ENCODE peak calls at places on chromosome 17, in four cellular contexts. One of them, this sample, is unnamed.

GRCh38 chr17:824372-824771 is 42.2 kb downstream of the MRM3 start:
- DNase-seq in AG10803: no peak
- DNase-seq in kidney epithelial cell: no peak
- DNase-seq in NCI-H1092 treated with DMSO at 0.1 percent for 48 hours: no peak
- DNase-seq in this sample: no peak

GRCh38 chr17:66347661-66348604 is 45.5 kb downstream of the PRKCA start:
- DNase-seq in AG10803: peak
- DNase-seq in kidney epithelial cell: no peak
- DNase-seq in NCI-H1092 treated with DMSO at 0.1 percent for 48 hours: peak
- DNase-seq in this sample: no peak

GRCh38 chr17:19457046-19457445 is 46.0 kb downstream of the RNF112 start:
- DNase-seq in AG10803: no peak
- DNase-seq in kidney epithelial cell: no peak
- DNase-seq in NCI-H1092 treated with DMSO at 0.1 percent for 48 hours: no peak
- DNase-seq in this sample: peak

GRCh38 chr17:38591759-38592241 is 14.0 kb downstream of the SRCIN1 start:
- DNase-seq in AG10803: peak
- DNase-seq in kidney epithelial cell: peak
- DNase-seq in NCI-H1092 treated with DMSO at 0.1 percent for 48 hours: no peak
- DNase-seq in this sample: no peak

GRCh38 chr17:77383613-77384608 is 243.1 kb downstream of the SEC14L1 start:
- DNase-seq in AG10803: no peak
- DNase-seq in kidney epithelial cell: no peak
- DNase-seq in NCI-H1092 treated with DMSO at 0.1 percent for 48 hours: peak
- DNase-seq in this sample: no peak

GRCh38 chr17:73533801-73534574 is 110.3 kb downstream of the SDK2 start:
- DNase-seq in AG10803: no peak
- DNase-seq in kidney epithelial cell: no peak
- DNase-seq in NCI-H1092 treated with DMSO at 0.1 percent for 48 hours: no peak
- DNase-seq in this sample: peak

GRCh38 chr17:54944796-54945195 is 23.7 kb downstream of the COX11 start:
- DNase-seq in AG10803: peak
- DNase-seq in kidney epithelial cell: no peak
- DNase-seq in NCI-H1092 treated with DMSO at 0.1 percent for 48 hours: no peak
- DNase-seq in this sample: no peak

GRCh38 chr17:27671591-27671910 is 40.6 kb downstream of the LGALS9 start:
- DNase-seq in AG10803: no peak
- DNase-seq in kidney epithelial cell: no peak
- DNase-seq in NCI-H1092 treated with DMSO at 0.1 percent for 48 hours: no peak
- DNase-seq in this sample: no peak

GRCh38 chr17:3738562-3739295 is 15.0 kb downstream of the HASPIN start:
- DNase-seq in AG10803: no peak
- DNase-seq in kidney epithelial cell: no peak
- DNase-seq in NCI-H1092 treated with DMSO at 0.1 percent for 48 hours: peak
- DNase-seq in this sample: no peak

GRCh38 chr17:40485851-40486512 is 15.4 kb downstream of the TNS4 start:
- DNase-seq in AG10803: peak
- DNase-seq in kidney epithelial cell: peak
- DNase-seq in NCI-H1092 treated with DMSO at 0.1 percent for 48 hours: no peak
- DNase-seq in this sample: no peak

GRCh38 chr17:66989076-66989475 is 24.6 kb downstream of the CACNG4 start:
- DNase-seq in AG10803: no peak
- DNase-seq in kidney epithelial cell: no peak
- DNase-seq in NCI-H1092 treated with DMSO at 0.1 percent for 48 hours: no peak
- DNase-seq in this sample: no peak